ENCODE peak calls at places on chromosomes 3 and 15, in five cellular contexts. H, C, O, M and P are unnamed samples.

GRCh38 chr3:140552898-140553297 is 125.0 kb upstream of the TRIM42 start:
- DNase-seq in H (peak; percentile 12), C (no peak), O (no peak), M (no peak), P (no peak)

GRCh38 chr3:149867563-149867962 is 54.5 kb downstream of the RNF13 start:
- DNase-seq in H (no peak), C (no peak), O (no peak), M (no peak), P (no peak)

GRCh38 chr3:15645740-15646490 is 44.4 kb downstream of the BTD start:
- DNase-seq in H (no peak), C (no peak), O (no peak), M (no peak), P (peak; percentile 91)

GRCh38 chr3:8768364-8769087 is 887 bp downstream of the OXTR start:
- DNase-seq in H (no peak), C (peak; percentile 60), O (no peak), M (no peak), P (no peak)

GRCh38 chr3:106067711-106068110 is 198.9 kb upstream of the CBLB start:
- DNase-seq in H (no peak), C (no peak), O (peak; percentile 42), M (no peak), P (no peak)

GRCh38 chr15:71103102-71103676 is 12.1 kb upstream of the THSD4 start:
- DNase-seq in H (peak; percentile 15), C (peak; percentile 34), O (peak; percentile 26), M (no peak), P (no peak)

GRCh38 chr3:165839296-165840076 is 2.3 kb upstream of the BCHE start:
- DNase-seq in H (no peak), C (no peak), O (no peak), M (no peak), P (no peak)

GRCh38 chr3:188139466-188139865 is 14.5 kb upstream of the LPP start:
- DNase-seq in H (no peak), C (no peak), O (no peak), M (no peak), P (no peak)

GRCh38 chr3:42078686-42079085 is 12.5 kb upstream of the TRAK1 start:
- DNase-seq in H (no peak), C (no peak), O (no peak), M (no peak), P (no peak)

GRCh38 chr3:154779571-154779970 is 300.5 kb upstream of the MME start:
- DNase-seq in H (no peak), C (no peak), O (no peak), M (no peak), P (no peak)

GRCh38 chr3:62604301-62604700 is 231.0 kb upstream of the FEZF2 start:
- DNase-seq in H (no peak), C (no peak), O (no peak), M (no peak), P (peak; percentile 2)

GRCh38 chr3:35644461-35644860 is 5.1 kb downstream of the ARPP21 start:
- DNase-seq in H (no peak), C (no peak), O (no peak), M (no peak), P (no peak)

GRCh38 chr3:159669753-159670152 is 318.9 kb upstream of the IL12A start:
- DNase-seq in H (no peak), C (no peak), O (no peak), M (no peak), P (no peak)

GRCh38 chr3:39383913-39384664 is 919 bp downstream of the SLC25A38 start:
- DNase-seq in H (peak; percentile 89), C (peak; percentile 96), O (peak; percentile 70), M (peak; percentile 100), P (peak; percentile 98)

GRCh38 chr3:29285356-29286070 is 4.6 kb downstream of the RBMS3 start:
- DNase-seq in H (no peak), C (no peak), O (no peak), M (no peak), P (peak; percentile 42)

GRCh38 chr3:52523386-52524257 is 10.0 kb downstream of the NT5DC2 start:
- DNase-seq in H (no peak), C (no peak), O (no peak), M (no peak), P (no peak)

GRCh38 chr15:69807752-69808151 is 290.0 kb downstream of the TLE3 start:
- DNase-seq in H (no peak), C (no peak), O (no peak), M (no peak), P (peak; percentile 22)

GRCh38 chr3:128307029-128307633 is 153.8 kb downstream of the EEFSEC start:
- DNase-seq in H (peak; percentile 60), C (peak; percentile 43), O (no peak), M (peak; percentile 13), P (no peak)

GRCh38 chr15:101029971-101030661 is 111.0 kb downstream of the LRRK1 start:
- DNase-seq in H (no peak), C (no peak), O (no peak), M (no peak), P (no peak)

GRCh38 chr3:122299872-122300460 is 25.1 kb upstream of the CSTA start:
- DNase-seq in H (peak; percentile 33), C (peak; percentile 59), O (no peak), M (peak; percentile 26), P (peak; percentile 52)

GRCh38 chr3:114582929-114583328 is 289.1 kb downstream of the TIGIT start:
- DNase-seq in H (no peak), C (no peak), O (peak; percentile 51), M (no peak), P (no peak)

GRCh38 chr15:89023311-89023961 is 64.8 kb upstream of the ABHD2 start:
- DNase-seq in H (no peak), C (no peak), O (no peak), M (no peak), P (no peak)

GRCh38 chr3:142853270-142854163 is 35.4 kb downstream of the PCOLCE2 start:
- DNase-seq in H (peak; percentile 71), C (no peak), O (no peak), M (no peak), P (peak; percentile 51)

GRCh38 chr3:133917144-133917543 is 21.5 kb upstream of the RAB6B start:
- DNase-seq in H (no peak), C (no peak), O (no peak), M (no peak), P (no peak)

GRCh38 chr3:157033001-157033400 is 126.9 kb downstream of the CCNL1 start:
- DNase-seq in H (no peak), C (no peak), O (no peak), M (no peak), P (no peak)

GRCh38 chr3:42970557-42970956 is 8.6 kb upstream of the GASK1A start:
- DNase-seq in H (no peak), C (no peak), O (no peak), M (no peak), P (no peak)

GRCh38 chr15:86773766-86774165 is 694.1 kb downstream of the AGBL1 start:
- DNase-seq in H (no peak), C (no peak), O (no peak), M (no peak), P (no peak)

GRCh38 chr3:177804646-177805045 is 607.4 kb upstream of the TBL1XR1 start:
- DNase-seq in H (no peak), C (no peak), O (no peak), M (no peak), P (no peak)

GRCh38 chr3:109702252-109702651 is 364.9 kb upstream of the DPPA4 start:
- DNase-seq in H (no peak), C (no peak), O (no peak), M (no peak), P (no peak)

GRCh38 chr3:74592359-74592758 is 22.1 kb downstream of the CNTN3 start:
- DNase-seq in H (no peak), C (no peak), O (no peak), M (no peak), P (no peak)

GRCh38 chr3:143064777-143065176 is 54.8 kb upstream of the CHST2 start:
- DNase-seq in H (peak; percentile 23), C (no peak), O (no peak), M (no peak), P (no peak)

GRCh38 chr3:71587958-71588357 is 4.4 kb upstream of the FOXP1 start:
- DNase-seq in H (no peak), C (no peak), O (no peak), M (no peak), P (no peak)

GRCh38 chr15:58880320-58880719 is 53.2 kb downstream of the SLTM start:
- DNase-seq in H (no peak), C (no peak), O (peak; percentile 13), M (no peak), P (no peak)
- TF ChIP-seq HDAC2 in H (no peak), C (no peak), O (no peak), M (no peak), P (no peak)

DNA sequence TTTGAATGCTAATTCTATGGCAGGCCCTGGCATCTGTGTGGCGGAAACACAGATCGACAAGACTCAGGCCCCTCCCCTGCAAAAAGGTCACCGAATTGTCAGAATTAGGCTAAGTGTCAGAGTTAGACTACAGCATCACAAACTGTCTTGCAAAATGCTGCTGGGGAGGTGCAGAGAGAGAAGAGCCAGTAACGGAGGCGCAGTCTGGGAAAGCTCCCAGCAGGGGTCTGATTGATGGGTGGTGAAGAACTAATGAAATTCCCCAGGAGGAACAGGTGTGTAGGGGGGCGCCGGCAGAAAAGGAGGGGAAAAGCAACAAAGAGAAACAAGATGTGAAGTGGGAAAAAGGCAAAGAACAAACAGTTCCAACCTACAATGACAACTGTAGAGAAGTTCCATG is 72.7 kb upstream of the TAMM41 start:
- DNase-seq in H (no peak), C (no peak), O (no peak), M (no peak), P (no peak)
- TF ChIP-seq HDAC2 in H (no peak), C (no peak), O (no peak), M (no peak), P (no peak)

DNA sequence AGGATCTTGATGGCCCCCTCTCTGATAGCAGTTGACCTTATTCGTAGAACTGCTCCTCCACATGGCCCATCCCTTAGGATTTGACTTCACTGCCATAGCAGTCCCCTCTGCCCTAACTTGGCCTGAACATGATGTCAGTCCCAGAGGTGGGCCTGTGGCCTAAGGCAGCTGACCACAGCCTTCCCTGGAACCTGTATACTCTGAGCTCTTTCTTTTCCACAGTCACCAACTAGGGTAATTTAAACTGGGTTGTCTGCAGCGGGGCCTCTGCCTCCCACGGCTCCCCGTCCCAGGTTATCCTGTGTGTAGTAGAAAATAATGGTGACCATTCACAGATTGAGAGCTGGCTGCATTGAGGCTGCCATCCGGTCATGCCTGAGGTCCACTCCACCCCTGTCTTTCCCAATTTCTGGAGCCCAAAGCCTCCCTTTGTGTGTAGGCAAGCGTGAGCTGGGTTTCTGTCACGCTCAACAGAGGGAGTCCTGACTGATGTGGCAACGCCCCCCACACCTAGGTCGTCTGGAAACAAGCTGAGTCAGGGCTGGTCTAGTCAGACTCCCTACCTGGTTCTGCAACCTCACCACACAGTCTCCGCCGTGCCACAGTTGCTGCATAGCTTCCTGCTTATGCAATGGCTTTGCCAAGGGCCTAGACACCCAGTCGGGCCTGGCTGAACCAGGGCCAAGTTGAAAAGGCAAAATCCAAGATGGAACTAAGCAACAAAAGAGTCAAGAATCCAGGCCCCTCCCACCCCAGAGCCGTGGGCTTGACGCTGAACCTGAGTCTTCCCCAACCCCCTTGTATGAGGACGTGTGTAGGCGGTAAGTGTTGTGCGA is 284.5 kb downstream of the XXYLT1 start:
- DNase-seq in H (peak; percentile 25), C (peak; percentile 37), O (no peak), M (no peak), P (no peak)
- TF ChIP-seq HDAC2 in H (no peak), C (no peak), O (no peak), M (no peak), P (no peak)

DNA sequence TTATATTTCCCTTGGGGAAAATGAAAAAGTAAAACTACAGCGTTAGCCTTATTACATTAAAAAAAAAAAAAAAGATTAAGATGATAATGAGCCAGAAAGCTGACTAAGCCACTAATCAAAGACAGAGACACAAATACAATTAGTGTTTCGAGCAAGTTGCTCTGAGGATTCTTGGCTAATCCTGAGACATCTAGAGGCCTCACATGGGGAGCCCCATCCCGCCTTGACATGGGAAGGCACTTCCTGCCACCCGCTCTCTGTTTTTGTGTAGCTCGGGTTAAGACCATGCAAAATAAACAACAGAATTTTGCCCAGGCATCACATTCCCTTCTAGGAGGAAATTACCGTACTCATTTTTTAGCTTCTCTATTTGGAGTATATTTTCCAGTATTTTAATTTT is 15.3 kb downstream of the HESX1 start:
- DNase-seq in H (no peak), C (no peak), O (no peak), M (no peak), P (no peak)
- TF ChIP-seq HDAC2 in H (no peak), C (no peak), O (no peak), M (no peak), P (no peak)